ENCODE peak calls at places on chromosomes 7 and 10, in seven cellular contexts. One of them, this sample, is unnamed.

GRCh38 chr7:146366938-146367337 is 250.3 kb downstream of the CNTNAP2 start:
- DNase-seq in K562: no peak
- DNase-seq in IMR-90: no peak
- DNase-seq in A549: no peak
- DNase-seq in adrenal gland: no peak
- DNase-seq in spleen: no peak
- DNase-seq in Peyer's patch: no peak
- DNase-seq in this sample: no peak

GRCh38 chr7:81299272-81299671 is 380.4 kb upstream of the SEMA3C start:
- DNase-seq in adrenal gland: no peak
- DNase-seq in K562: no peak
- DNase-seq in spleen: no peak
- DNase-seq in Peyer's patch: no peak
- DNase-seq in IMR-90: peak; percentile 96
- DNase-seq in A549: peak; percentile 36
- DNase-seq in this sample: no peak

GRCh38 chr7:157961731-157962457 is 625.1 kb downstream of the DNAJB6 start:
- DNase-seq in adrenal gland: no peak
- DNase-seq in Peyer's patch: no peak
- DNase-seq in spleen: peak; percentile 54
- DNase-seq in A549: no peak
- DNase-seq in IMR-90: no peak
- DNase-seq in K562: no peak
- DNase-seq in this sample: no peak

GRCh38 chr7:35353481-35353880 is 99.6 kb upstream of the TBX20 start:
- DNase-seq in adrenal gland: peak; percentile 56
- DNase-seq in A549: no peak
- DNase-seq in spleen: no peak
- DNase-seq in Peyer's patch: no peak
- DNase-seq in K562: no peak
- DNase-seq in IMR-90: no peak
- DNase-seq in this sample: no peak

GRCh38 chr10:17227367-17228080 is 517 bp upstream of the VIM start:
- DNase-seq in K562: no peak
- DNase-seq in spleen: no peak
- DNase-seq in adrenal gland: no peak
- DNase-seq in IMR-90: peak; percentile 39
- DNase-seq in A549: no peak
- DNase-seq in Peyer's patch: no peak
- DNase-seq in this sample: no peak

GRCh38 chr7:4612237-4612636 is 69.9 kb upstream of the FOXK1 start:
- DNase-seq in adrenal gland: no peak
- DNase-seq in spleen: peak; percentile 34
- DNase-seq in Peyer's patch: no peak
- DNase-seq in K562: no peak
- DNase-seq in IMR-90: no peak
- DNase-seq in A549: no peak
- DNase-seq in this sample: no peak

GRCh38 chr10:118594392-118595063 is 920 bp downstream of the PRLHR start:
- DNase-seq in K562: peak; percentile 18
- DNase-seq in spleen: no peak
- DNase-seq in Peyer's patch: no peak
- DNase-seq in adrenal gland: peak; percentile 86
- DNase-seq in A549: peak; percentile 53
- DNase-seq in IMR-90: peak; percentile 21
- DNase-seq in this sample: no peak

GRCh38 chr10:109047856-109048255 is 875.5 kb downstream of the XPNPEP1 start:
- DNase-seq in spleen: peak; percentile 64
- DNase-seq in A549: no peak
- DNase-seq in K562: no peak
- DNase-seq in adrenal gland: no peak
- DNase-seq in Peyer's patch: no peak
- DNase-seq in IMR-90: no peak
- DNase-seq in this sample: no peak

GRCh38 chr10:48445932-48446331 is 139.5 kb downstream of the MAPK8 start:
- DNase-seq in A549: no peak
- DNase-seq in adrenal gland: no peak
- DNase-seq in Peyer's patch: no peak
- DNase-seq in spleen: no peak
- DNase-seq in K562: no peak
- DNase-seq in IMR-90: no peak
- DNase-seq in this sample: no peak

GRCh38 chr10:73973427-73973826 is 24.5 kb upstream of the VCL start:
- DNase-seq in adrenal gland: no peak
- DNase-seq in Peyer's patch: no peak
- DNase-seq in spleen: no peak
- DNase-seq in K562: no peak
- DNase-seq in A549: no peak
- DNase-seq in IMR-90: no peak
- DNase-seq in this sample: no peak

GRCh38 chr7:121366852-121367431 is 29.2 kb downstream of the FAM3C start:
- DNase-seq in adrenal gland: no peak
- DNase-seq in Peyer's patch: no peak
- DNase-seq in K562: peak; percentile 54
- DNase-seq in IMR-90: peak; percentile 48
- DNase-seq in A549: peak; percentile 6
- DNase-seq in spleen: no peak
- DNase-seq in this sample: no peak

GRCh38 chr7:34931739-34932138 is 105.5 kb downstream of the DPY19L1 start:
- DNase-seq in Peyer's patch: no peak
- DNase-seq in spleen: no peak
- DNase-seq in A549: no peak
- DNase-seq in IMR-90: no peak
- DNase-seq in K562: no peak
- DNase-seq in adrenal gland: no peak
- DNase-seq in this sample: no peak

GRCh38 chr10:125550362-125550761 is 132.6 kb downstream of the TEX36 start:
- DNase-seq in Peyer's patch: no peak
- DNase-seq in spleen: no peak
- DNase-seq in A549: no peak
- DNase-seq in adrenal gland: no peak
- DNase-seq in K562: no peak
- DNase-seq in IMR-90: no peak
- DNase-seq in this sample: no peak

GRCh38 chr7:40299097-40299496 is 164.3 kb downstream of the SUGCT start:
- DNase-seq in Peyer's patch: no peak
- DNase-seq in K562: no peak
- DNase-seq in A549: no peak
- DNase-seq in IMR-90: peak; percentile 74
- DNase-seq in adrenal gland: no peak
- DNase-seq in spleen: no peak
- DNase-seq in this sample: no peak

GRCh38 chr7:41093141-41093540 is 609.7 kb downstream of the INHBA start:
- DNase-seq in adrenal gland: no peak
- DNase-seq in K562: no peak
- DNase-seq in spleen: no peak
- DNase-seq in IMR-90: no peak
- DNase-seq in A549: no peak
- DNase-seq in Peyer's patch: no peak
- DNase-seq in this sample: no peak

GRCh38 chr10:124249812-124250432 is 156.5 kb upstream of the CHST15 start:
- DNase-seq in Peyer's patch: no peak
- DNase-seq in A549: no peak
- DNase-seq in K562: peak; percentile 20
- DNase-seq in IMR-90: no peak
- DNase-seq in adrenal gland: peak; percentile 38
- DNase-seq in spleen: no peak
- DNase-seq in this sample: peak; percentile 3

GRCh38 chr10:6201511-6201975 is 1.2 kb upstream of the PFKFB3 start:
- DNase-seq in adrenal gland: peak; percentile 85
- DNase-seq in Peyer's patch: peak; percentile 79
- DNase-seq in IMR-90: peak; percentile 70
- DNase-seq in A549: peak; percentile 69
- DNase-seq in K562: peak; percentile 51
- DNase-seq in spleen: peak; percentile 95
- DNase-seq in this sample: peak; percentile 80
- TF ChIP-seq POLR2A in adrenal gland: peak; percentile 56
- TF ChIP-seq POLR2A in Peyer's patch: peak; percentile 32
- TF ChIP-seq POLR2A in IMR-90: no peak
- TF ChIP-seq POLR2A in A549: no peak
- TF ChIP-seq POLR2A in K562: no peak
- TF ChIP-seq POLR2A in spleen: no peak
- TF ChIP-seq POLR2A in this sample: no peak

GRCh38 chr7:151821806-151822540 is 54.9 kb downstream of the PRKAG2 start:
- DNase-seq in A549: no peak
- DNase-seq in spleen: peak; percentile 52
- DNase-seq in Peyer's patch: peak; percentile 22
- DNase-seq in IMR-90: no peak
- DNase-seq in adrenal gland: no peak
- DNase-seq in K562: no peak
- DNase-seq in this sample: no peak
- H3K4me1 ChIP-seq in A549: no peaks in the 10 kb centered on the region
- H3K4me1 ChIP-seq in spleen: peaks cover 19% of the 10 kb centered on the region
- H3K4me1 ChIP-seq in Peyer's patch: peaks cover 5% of the 10 kb centered on the region
- H3K4me1 ChIP-seq in IMR-90: no peaks in the 10 kb centered on the region
- H3K4me1 ChIP-seq in adrenal gland: peaks cover 10% of the 10 kb centered on the region
- H3K4me1 ChIP-seq in K562: no peaks in the 10 kb centered on the region
- H3K4me1 ChIP-seq in this sample: peaks cover 2% of the 10 kb centered on the region

GRCh38 chr7:128168667-128169210 is 72.3 kb upstream of the LEP start:
- DNase-seq in K562: peak; percentile 86
- DNase-seq in A549: no peak
- DNase-seq in spleen: no peak
- DNase-seq in adrenal gland: peak; percentile 49
- DNase-seq in Peyer's patch: no peak
- DNase-seq in IMR-90: no peak
- DNase-seq in this sample: peak; percentile 15
- TF ChIP-seq POLR2A in K562: no peak
- TF ChIP-seq POLR2A in A549: no peak
- TF ChIP-seq POLR2A in spleen: no peak
- TF ChIP-seq POLR2A in adrenal gland: no peak
- TF ChIP-seq POLR2A in Peyer's patch: no peak
- TF ChIP-seq POLR2A in IMR-90: no peak
- TF ChIP-seq POLR2A in this sample: no peak

DNA sequence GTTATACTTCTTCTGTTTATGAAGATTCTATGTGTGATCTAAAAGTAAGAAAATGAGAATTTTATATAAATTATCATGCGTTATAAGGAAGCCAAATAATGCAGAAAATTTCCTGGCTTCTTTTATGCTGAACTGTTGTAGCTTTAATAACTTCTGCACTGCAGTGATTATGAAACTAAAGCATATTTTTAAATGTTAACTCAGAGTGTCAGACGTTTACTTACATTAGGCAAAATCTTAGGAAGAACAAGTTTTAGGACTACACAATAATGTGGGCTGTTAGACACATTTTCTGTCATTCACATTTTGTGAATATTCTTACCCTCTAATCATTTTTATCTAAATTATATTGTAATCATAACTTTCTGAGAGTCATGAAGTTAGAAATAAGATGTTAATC is 22.0 kb downstream of the GRM3 start:
- DNase-seq in A549: no peak
- DNase-seq in spleen: no peak
- DNase-seq in Peyer's patch: no peak
- DNase-seq in IMR-90: no peak
- DNase-seq in adrenal gland: no peak
- DNase-seq in K562: no peak
- DNase-seq in this sample: no peak
- H3K4me1 ChIP-seq in A549: no peaks in the 10 kb centered on the region
- H3K4me1 ChIP-seq in spleen: no peaks in the 10 kb centered on the region
- H3K4me1 ChIP-seq in Peyer's patch: no peaks in the 10 kb centered on the region
- H3K4me1 ChIP-seq in IMR-90: no peaks in the 10 kb centered on the region
- H3K4me1 ChIP-seq in adrenal gland: no peaks in the 10 kb centered on the region
- H3K4me1 ChIP-seq in K562: no peaks in the 10 kb centered on the region
- H3K4me1 ChIP-seq in this sample: no peaks in the 10 kb centered on the region

This sample was measured in transverse colon.